ENCODE peak calls at places on chromosomes 13 and 19, in four cellular contexts. K, T, U and M are unnamed samples.

GRCh38 chr19:58554494-58555368 is at the start of gene CHMP2A:
- DNase-seq in K (peak; percentile 99), T (peak; percentile 97), U (peak; percentile 97), M (peak; percentile 93)

GRCh38 chr19:18639706-18640105 is 2.9 kb downstream of the KLHL26 start:
- DNase-seq in K (no peak), T (peak; percentile 84), U (no peak), M (no peak)

GRCh38 chr13:98222081-98222554 is 45.0 kb upstream of the RNF113B start:
- DNase-seq in K (peak; percentile 24), T (peak; percentile 70), U (no peak), M (no peak)

GRCh38 chr13:40206241-40207109 is 460.0 kb downstream of the FOXO1 start:
- DNase-seq in K (peak; percentile 25), T (no peak), U (no peak), M (peak; percentile 98)

GRCh38 chr13:47036291-47037008 is 139.6 kb upstream of the HTR2A start:
- DNase-seq in K (no peak), T (no peak), U (no peak), M (no peak)

GRCh38 chr13:110942248-110942981 is 27.5 kb upstream of the ANKRD10 start:
- DNase-seq in K (no peak), T (peak; percentile 14), U (no peak), M (peak; percentile 82)

GRCh38 chr19:5038631-5039271 is 69.8 kb downstream of the KDM4B start:
- DNase-seq in K (peak; percentile 65), T (peak; percentile 40), U (no peak), M (no peak)

GRCh38 chr13:59846845-59847620 is 316.7 kb downstream of the DIAPH3 start:
- DNase-seq in K (no peak), T (no peak), U (peak; percentile 23), M (no peak)

GRCh38 chr13:84607614-84608013 is 725.3 kb upstream of the SLITRK1 start:
- DNase-seq in K (peak; percentile 82), T (no peak), U (no peak), M (peak; percentile 70)

GRCh38 chr19:34816708-34817107 is 43.7 kb upstream of the ZNF599 start:
- DNase-seq in K (no peak), T (no peak), U (no peak), M (no peak)

GRCh38 chr13:46057251-46058015 is 4.9 kb upstream of the ZC3H13 start:
- DNase-seq in K (peak; percentile 77), T (peak; percentile 8), U (no peak), M (peak; percentile 70)

GRCh38 chr13:23934481-23934880 is 37.2 kb upstream of the C1QTNF9B start:
- DNase-seq in K (no peak), T (no peak), U (no peak), M (no peak)

GRCh38 chr19:47623921-47624391 is 15.0 kb downstream of the BICRA start:
- DNase-seq in K (no peak), T (no peak), U (no peak), M (peak; percentile 60)

GRCh38 chr13:32852568-32852967 is 163.7 kb upstream of the KL start:
- DNase-seq in K (peak; percentile 25), T (peak; percentile 22), U (no peak), M (no peak)

GRCh38 chr19:58385313-58386165 is 1.5 kb upstream of the RPS5 start:
- DNase-seq in K (peak; percentile 43), T (no peak), U (no peak), M (no peak)

GRCh38 chr19:12955996-12956395 is 1.0 kb downstream of the GADD45GIP1 start:
- DNase-seq in K (peak; percentile 32), T (no peak), U (no peak), M (no peak)
- H3K27ac ChIP-seq in K (peak overlapping the region; percentile 99), T (no peak overlapping the region), U (no peak overlapping the region), M (no peak overlapping the region)

DNA sequence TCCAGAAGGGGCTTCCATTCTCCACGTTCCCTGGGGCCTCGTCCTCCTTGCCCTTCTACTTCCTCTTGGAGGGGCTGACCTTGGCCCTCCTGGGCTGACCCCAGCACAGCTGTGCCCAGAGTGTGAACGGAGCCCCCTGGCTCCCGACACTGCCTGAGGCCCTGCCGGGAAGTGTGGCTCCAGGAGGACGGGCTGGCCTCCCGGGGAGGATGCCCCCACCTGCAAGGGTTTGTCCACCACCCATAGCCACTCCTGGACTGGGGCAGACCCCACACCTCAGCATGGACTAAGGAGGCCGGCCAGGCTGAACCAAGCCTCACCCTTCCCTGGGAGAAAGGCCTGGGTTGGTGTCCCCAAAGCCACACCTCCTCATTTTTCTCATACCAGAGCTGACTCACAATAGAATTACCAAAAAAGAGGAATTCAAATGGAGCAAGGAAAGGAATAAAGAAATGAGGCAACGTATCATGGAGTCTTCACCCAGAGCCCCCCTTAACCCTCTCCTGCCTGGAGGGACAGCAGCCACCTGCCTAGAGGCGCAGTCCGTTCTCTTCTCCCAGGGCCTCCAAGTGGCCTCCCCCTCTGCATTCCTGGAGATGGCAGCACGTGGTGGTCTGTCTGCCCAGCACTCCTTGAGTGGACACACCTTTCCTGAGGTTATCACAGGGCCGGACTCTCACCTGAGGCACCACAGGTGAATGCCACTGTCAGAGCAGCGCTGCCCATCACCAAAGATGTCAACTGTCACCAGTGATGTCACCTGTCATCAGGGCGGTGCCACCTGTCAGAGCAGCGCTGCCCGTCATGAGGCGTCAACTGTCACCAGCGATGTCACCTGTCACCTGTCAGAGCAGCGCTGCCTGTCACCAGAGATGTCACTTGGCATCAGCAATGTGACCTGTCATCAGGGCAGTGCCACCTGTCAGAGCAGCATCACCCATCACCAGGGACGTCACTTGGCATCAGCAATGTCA is 3.1 kb upstream of the C13orf46 start:
- DNase-seq in K (peak; percentile 85), T (no peak), U (no peak), M (peak; percentile 35)
- H3K36me3 ChIP-seq in K (peaks cover 9% of the 10 kb centered on the region), T (peaks cover 85% of the 10 kb centered on the region), U (peaks cover 75% of the 10 kb centered on the region), M (no peaks in the 10 kb centered on the region)

GRCh38 chr19:43575955-43576451 is 402 bp downstream of the PINLYP start:
- DNase-seq in K (peak; percentile 40), T (no peak), U (no peak), M (peak; percentile 11)
- H3K27ac ChIP-seq in K (peak overlapping the region; percentile 78), T (peak overlapping the region; percentile 30), U (peak overlapping the region; percentile 70), M (peak overlapping the region; percentile 97)

GRCh38 chr19:2214253-2214652 is 21.9 kb downstream of the PLEKHJ1 start:
- DNase-seq in K (no peak), T (no peak), U (no peak), M (no peak)
- H3K36me3 ChIP-seq in K (no peaks in the 10 kb centered on the region), T (peaks cover 93% of the 10 kb centered on the region), U (peaks cover 96% of the 10 kb centered on the region), M (peaks cover 22% of the 10 kb centered on the region)

DNA sequence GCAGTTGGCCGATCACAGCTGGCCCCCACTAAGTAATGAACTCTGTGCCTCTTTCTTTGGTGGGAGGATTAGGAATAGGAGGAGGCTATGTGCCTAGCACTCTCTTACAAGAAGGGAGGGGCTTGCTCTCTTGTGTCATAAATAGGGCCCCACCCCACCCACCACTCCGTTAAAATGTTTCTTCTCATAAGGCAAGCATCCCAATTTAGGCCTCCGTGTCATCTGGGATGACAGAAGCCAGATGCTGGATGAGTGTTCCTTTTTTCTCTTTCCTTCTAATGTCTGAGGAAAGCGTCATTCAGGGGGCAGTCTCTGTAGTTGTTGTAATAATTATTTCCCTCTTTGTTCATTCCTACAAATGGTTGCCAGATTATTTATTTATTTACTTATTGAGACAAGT is at the start of gene LIPE:
- DNase-seq in K (no peak), T (peak; percentile 71), U (no peak), M (no peak)
- H3K27ac ChIP-seq in K (no peak within 1 kb of the TSS), T (no peak within 1 kb of the TSS), U (no peak within 1 kb of the TSS), M (no peak within 1 kb of the TSS)

DNA sequence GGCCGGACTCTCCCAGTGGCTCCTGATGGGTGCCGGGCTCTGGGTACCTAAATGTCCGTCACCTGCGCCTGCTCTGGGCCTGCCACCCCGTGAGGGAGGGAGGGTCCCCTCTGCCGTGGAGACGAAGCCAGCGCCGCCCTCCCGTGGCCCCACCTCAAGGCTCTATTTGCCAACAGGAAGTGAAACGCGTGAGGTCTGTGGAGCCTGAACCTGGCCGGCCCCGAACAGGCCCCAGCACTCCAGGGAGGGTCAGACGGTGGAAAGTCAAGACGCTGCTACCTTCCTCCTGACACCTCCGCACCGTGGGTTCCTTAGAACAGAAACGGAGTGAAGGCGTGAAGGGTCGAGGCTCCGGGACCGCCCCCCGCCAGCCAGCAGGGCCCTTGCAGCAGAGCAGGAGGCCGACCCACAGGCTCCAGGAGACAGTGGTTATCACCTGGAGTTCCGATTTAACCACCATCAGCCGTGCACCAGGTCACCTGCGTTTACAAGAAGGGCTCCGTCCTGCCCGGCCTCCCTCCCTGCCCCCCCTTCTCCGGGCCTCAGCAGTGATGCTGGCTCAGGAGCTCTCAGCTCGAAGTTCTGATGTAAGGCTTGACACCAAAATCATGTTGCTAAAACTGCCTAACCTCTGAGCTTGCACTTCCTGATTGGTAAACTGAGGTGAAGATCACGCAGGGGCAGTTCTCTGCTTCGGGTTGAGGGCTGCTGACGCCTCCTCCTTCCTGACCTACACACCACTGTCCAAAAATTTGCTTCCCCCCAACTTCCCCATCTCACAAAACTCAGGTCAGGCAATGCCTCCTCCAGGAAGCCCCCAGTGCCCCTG is 50.9 kb upstream of the C13orf46 start:
- DNase-seq in K (no peak), T (no peak), U (no peak), M (no peak)
- H3K36me3 ChIP-seq in K (peaks cover 15% of the 10 kb centered on the region), T (peaks cover 76% of the 10 kb centered on the region), U (peaks cover 79% of the 10 kb centered on the region), M (no peaks in the 10 kb centered on the region)

DNA sequence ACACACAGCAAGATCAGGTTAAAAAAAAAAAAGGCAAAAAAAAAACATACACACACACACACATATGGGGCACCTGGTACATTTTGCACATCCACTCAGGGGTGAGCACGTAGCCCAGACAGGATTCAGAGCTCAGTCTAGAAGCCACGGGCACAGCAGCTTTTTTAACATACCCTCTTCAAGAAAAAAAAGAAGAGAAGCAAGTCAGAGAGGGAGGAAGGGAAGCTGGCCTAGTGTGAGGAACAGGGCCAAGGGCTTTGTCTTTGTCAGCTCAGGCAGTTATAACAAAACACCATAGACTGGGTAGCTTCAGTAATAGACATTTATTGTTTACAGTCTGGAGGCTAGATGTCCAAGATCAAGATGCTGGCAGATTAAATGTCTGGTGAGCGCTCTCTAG is 2.3 kb upstream of the TPM4 start:
- DNase-seq in K (no peak), T (peak; percentile 51), U (no peak), M (no peak)
- H3K27ac ChIP-seq in K (peak overlapping the region; percentile 17), T (no peak overlapping the region), U (no peak overlapping the region), M (no peak overlapping the region)

GRCh38 chr19:674282-675151 is 1.7 kb upstream of the FSTL3 start:
- DNase-seq in K (no peak), T (no peak), U (no peak), M (no peak)
- H3K36me3 ChIP-seq in K (no peaks in the 10 kb centered on the region), T (no peaks in the 10 kb centered on the region), U (no peaks in the 10 kb centered on the region), M (no peaks in the 10 kb centered on the region)